ENCODE peak calls at places on chromosomes 16 and 17, in eight cellular contexts. R, G, L, Q, N, Y, T and H are unnamed samples.

GRCh38 chr17:72465191-72466024 is 344.6 kb downstream of the SOX9 start:
- DNase-seq in R (no peak), G (no peak), L (no peak), Q (no peak), N (peak; percentile 52), Y (peak; percentile 62), T (peak; percentile 28), H (no peak)

GRCh38 chr17:61360318-61360717 is 39.3 kb upstream of the TBX2 start:
- DNase-seq in R (no peak), G (no peak), L (no peak), Q (no peak), N (no peak), Y (no peak), T (no peak), H (no peak)

GRCh38 chr17:77580531-77580930 is 378.0 kb upstream of the TNRC6C start:
- DNase-seq in R (no peak), G (no peak), L (no peak), Q (no peak), N (no peak), Y (no peak), T (no peak), H (no peak)

GRCh38 chr17:21368545-21369246 is 7.5 kb upstream of the KCNJ12 start:
- DNase-seq in R (no peak), G (no peak), L (no peak), Q (no peak), N (no peak), Y (no peak), T (no peak), H (no peak)

GRCh38 chr16:83953796-83954576 is 946 bp downstream of the OSGIN1 start:
- DNase-seq in R (no peak), G (no peak), L (no peak), Q (peak; percentile 34), N (peak; percentile 67), Y (peak; percentile 38), T (peak; percentile 26), H (no peak)

GRCh38 chr17:2120550-2121335 is 65.8 kb downstream of the HIC1 start:
- DNase-seq in R (no peak), G (no peak), L (no peak), Q (no peak), N (no peak), Y (no peak), T (no peak), H (no peak)

GRCh38 chr16:23174622-23175021 is 7.9 kb upstream of the SCNN1G start:
- DNase-seq in R (no peak), G (no peak), L (no peak), Q (peak; percentile 65), N (no peak), Y (no peak), T (no peak), H (no peak)

GRCh38 chr17:17679243-17679642 is 2.0 kb upstream of the RAI1 start:
- DNase-seq in R (no peak), G (no peak), L (no peak), Q (no peak), N (no peak), Y (no peak), T (no peak), H (no peak)

GRCh38 chr16:78259883-78260282 is 160.4 kb downstream of the WWOX start:
- DNase-seq in R (no peak), G (no peak), L (no peak), Q (peak; percentile 18), N (no peak), Y (no peak), T (no peak), H (no peak)

GRCh38 chr16:4723071-4723767 is 10.9 kb downstream of the ANKS3 start:
- DNase-seq in R (no peak), G (no peak), L (no peak), Q (no peak), N (no peak), Y (no peak), T (no peak), H (no peak)

GRCh38 chr17:56834380-56835258 is 668 bp downstream of the DGKE start:
- DNase-seq in R (no peak), G (peak; percentile 54), L (no peak), Q (peak; percentile 60), N (peak; percentile 61), Y (peak; percentile 64), T (peak; percentile 41), H (peak; percentile 53)

GRCh38 chr16:56317998-56318912 is 107.1 kb downstream of the AMFR start:
- DNase-seq in R (peak; percentile 83), G (peak; percentile 71), L (peak; percentile 45), Q (peak; percentile 87), N (peak; percentile 90), Y (peak; percentile 81), T (peak; percentile 70), H (peak; percentile 91)

GRCh38 chr16:67517661-67518423 is 10.8 kb upstream of the RIPOR1 start:
- DNase-seq in R (no peak), G (no peak), L (no peak), Q (no peak), N (peak; percentile 48), Y (no peak), T (no peak), H (no peak)

GRCh38 chr16:87700406-87701065 is 65.2 kb downstream of the KLHDC4 start:
- DNase-seq in R (no peak), G (no peak), L (no peak), Q (no peak), N (no peak), Y (no peak), T (no peak), H (no peak)

GRCh38 chr16:81711609-81712329 is 67.3 kb upstream of the PLCG2 start:
- DNase-seq in R (no peak), G (no peak), L (peak; percentile 93), Q (no peak), N (no peak), Y (peak; percentile 37), T (no peak), H (no peak)

GRCh38 chr16:24775455-24775854 is 46.0 kb downstream of the TNRC6A start:
- DNase-seq in R (no peak), G (no peak), L (no peak), Q (no peak), N (no peak), Y (peak; percentile 72), T (peak; percentile 42), H (no peak)

GRCh38 chr17:81859906-81860755 is at the start of gene P4HB:
- DNase-seq in R (no peak), G (peak; percentile 56), L (no peak), Q (no peak), N (no peak), Y (no peak), T (no peak), H (peak; percentile 96)

GRCh38 chr16:8962393-8963009 is 1.2 kb downstream of the USP7 start:
- DNase-seq in R (no peak), G (no peak), L (no peak), Q (peak; percentile 42), N (peak; percentile 77), Y (peak; percentile 25), T (no peak), H (no peak)

GRCh38 chr17:416293-417206 is 63.9 kb upstream of the RPH3AL start:
- DNase-seq in R (no peak), G (no peak), L (no peak), Q (no peak), N (peak; percentile 53), Y (no peak), T (no peak), H (no peak)

DNA sequence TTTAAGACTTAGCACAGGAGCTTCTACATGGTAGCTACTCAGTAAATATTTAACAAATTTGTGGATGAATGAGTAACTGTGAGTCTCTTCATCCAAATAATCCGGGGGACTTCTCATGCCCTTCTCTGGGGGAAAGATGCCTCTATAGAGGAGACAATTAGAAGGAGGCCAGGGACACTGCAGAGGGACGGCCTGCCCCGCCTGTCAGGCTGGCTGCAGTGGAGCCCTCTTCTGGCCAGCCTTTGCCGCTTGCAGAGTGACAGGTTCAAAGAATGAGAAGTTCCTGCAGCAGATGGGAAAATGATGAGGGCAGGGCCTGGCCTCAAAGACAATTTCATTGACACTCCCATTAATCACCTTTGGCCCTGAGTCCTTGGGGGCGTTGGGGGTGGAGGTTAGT is 339.1 kb downstream of the MAF start:
- DNase-seq in R (no peak), G (peak; percentile 28), L (no peak), Q (peak; percentile 55), N (peak; percentile 9), Y (peak; percentile 34), T (no peak), H (peak; percentile 69)
- TF ChIP-seq CTCF in R (no peak), G (peak; percentile 47), L (no peak), Q (no peak), N (peak; percentile 26), Y (peak; percentile 32), T (no peak), H (peak; percentile 39)

GRCh38 chr16:70455910-70456309 is 1.5 kb downstream of the FCSK start:
- DNase-seq in R (no peak), G (no peak), L (no peak), Q (no peak), N (no peak), Y (no peak), T (no peak), H (no peak)
- TF ChIP-seq CTCF in R (no peak), G (no peak), L (no peak), Q (no peak), N (no peak), Y (no peak), T (no peak), H (no peak)

DNA sequence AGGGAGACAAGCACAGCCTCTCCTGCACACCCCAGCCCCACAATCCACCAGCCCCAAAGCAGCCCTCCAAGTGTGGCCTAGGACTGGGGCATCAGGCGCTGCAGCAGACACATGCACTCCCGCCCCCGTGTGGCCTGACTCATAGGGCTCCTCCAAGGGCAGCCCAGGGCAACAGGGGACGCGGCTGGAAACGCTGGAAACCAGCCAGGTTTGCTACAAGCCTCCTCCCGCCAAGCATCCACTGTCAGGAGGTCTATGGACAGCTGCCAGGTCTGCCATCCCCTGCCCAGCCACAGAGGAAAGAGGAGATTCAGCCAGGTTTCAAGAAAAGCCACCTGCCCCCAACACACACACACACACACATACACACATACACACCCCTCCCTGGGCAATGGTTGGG is 25.8 kb downstream of the SRCIN1 start:
- DNase-seq in R (no peak), G (peak; percentile 52), L (no peak), Q (peak; percentile 87), N (no peak), Y (peak; percentile 26), T (no peak), H (peak; percentile 66)
- TF ChIP-seq CTCF in R (no peak), G (no peak), L (peak; percentile 3), Q (peak; percentile 37), N (peak; percentile 28), Y (no peak), T (no peak), H (no peak)

DNA sequence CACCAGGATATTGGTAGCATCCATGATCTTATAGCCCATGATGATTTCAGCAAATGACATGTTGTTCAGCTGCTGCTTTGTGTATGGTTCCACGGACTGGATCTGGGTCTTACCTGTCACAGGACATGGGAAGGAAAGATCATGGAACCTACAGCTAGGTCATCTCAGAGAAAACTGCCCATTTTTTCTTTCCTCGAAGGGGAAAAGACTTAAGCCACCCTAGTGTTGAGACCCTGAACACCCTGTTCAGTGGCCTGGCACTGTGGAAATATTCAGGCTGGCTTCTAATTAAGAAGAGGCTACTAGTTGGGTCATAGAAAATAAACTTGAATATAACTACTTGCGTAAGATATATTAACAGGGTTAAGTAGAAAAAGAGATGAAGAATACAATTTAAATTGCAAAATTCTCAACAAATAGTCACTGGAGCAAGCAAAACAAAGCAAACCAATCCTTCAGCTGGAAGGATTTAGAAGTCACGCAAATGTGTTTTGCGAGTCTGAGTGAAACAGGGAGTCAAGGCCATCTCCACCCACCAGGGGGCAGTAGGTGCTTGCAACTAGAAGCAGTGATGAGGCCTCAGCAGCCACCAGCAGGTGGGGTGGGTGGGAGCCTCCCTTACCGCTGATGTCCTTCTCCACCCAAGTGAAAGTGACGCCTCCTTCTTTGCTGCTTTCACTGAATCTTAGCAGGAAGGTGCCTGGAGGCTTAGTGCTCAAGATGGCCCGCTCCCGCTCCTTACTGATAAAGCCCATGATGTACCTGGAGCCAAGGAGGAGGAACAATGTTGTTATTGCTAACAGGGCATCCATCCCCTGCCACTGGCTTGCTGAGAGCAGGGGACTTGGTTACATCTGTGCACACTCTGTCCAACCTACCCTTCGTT is 34.3 kb downstream of the STAT5A start:
- DNase-seq in R (peak; percentile 99), G (peak; percentile 91), L (peak; percentile 90), Q (peak; percentile 95), N (peak; percentile 87), Y (peak; percentile 96), T (peak; percentile 94), H (peak; percentile 96)
- TF ChIP-seq CTCF in R (peak; percentile 97), G (peak; percentile 100), L (peak; percentile 100), Q (peak; percentile 99), N (peak; percentile 99), Y (peak; percentile 97), T (no peak), H (peak; percentile 98)